ENCODE peak calls at places on chromosomes 7 and 10, in seven cellular contexts. B, C, H, E, L, W and U are unnamed samples.

GRCh38 chr7:137987011-137987334 is 14.9 kb downstream of the CREB3L2 start:
- DNase-seq in B (no peak), C (no peak), H (no peak), E (no peak), L (no peak), W (no peak), U (no peak)

GRCh38 chr7:15571303-15571878 is 9.6 kb upstream of the AGMO start:
- DNase-seq in B (no peak), C (no peak), H (no peak), E (peak), L (no peak), W (no peak), U (peak)

GRCh38 chr10:129774082-129774735 is 189.9 kb downstream of the EBF3 start:
- DNase-seq in B (no peak), C (no peak), H (no peak), E (no peak), L (no peak), W (peak), U (no peak)

GRCh38 chr10:31650010-31650409 is 278.6 kb downstream of the ARHGAP12 start:
- DNase-seq in B (no peak), C (no peak), H (peak), E (peak), L (no peak), W (peak), U (peak)

GRCh38 chr7:142812437-142813215 is 41.9 kb downstream of the PRSS2 start:
- DNase-seq in B (peak), C (peak), H (no peak), E (no peak), L (no peak), W (no peak), U (no peak)

GRCh38 chr10:77431209-77431611 is 206.4 kb downstream of the KCNMA1 start:
- DNase-seq in B (peak), C (no peak), H (no peak), E (no peak), L (no peak), W (no peak), U (no peak)

GRCh38 chr7:34845666-34846361 is 187.8 kb downstream of the NPSR1 start:
- DNase-seq in B (peak), C (no peak), H (no peak), E (peak), L (no peak), W (no peak), U (no peak)

GRCh38 chr10:22986771-22987542 is 59.1 kb downstream of the ARMC3 start:
- DNase-seq in B (no peak), C (no peak), H (no peak), E (peak), L (no peak), W (no peak), U (no peak)

GRCh38 chr10:36421999-36422398 is 703.4 kb upstream of the ANKRD30A start:
- DNase-seq in B (peak), C (no peak), H (no peak), E (no peak), L (no peak), W (no peak), U (no peak)

GRCh38 chr7:30556854-30557644 is 37.6 kb upstream of the GARS1 start:
- DNase-seq in B (peak), C (no peak), H (no peak), E (peak), L (no peak), W (no peak), U (no peak)

GRCh38 chr10:90398551-90398950 is 459.3 kb downstream of the HTR7 start:
- DNase-seq in B (no peak), C (no peak), H (no peak), E (peak), L (no peak), W (no peak), U (no peak)

GRCh38 chr7:34087892-34088891 is 182.9 kb downstream of the BMPER start:
- DNase-seq in B (peak), C (no peak), H (peak), E (peak), L (no peak), W (peak), U (no peak)

GRCh38 chr10:91034494-91035157 is 113.7 kb upstream of the ANKRD1 start:
- DNase-seq in B (peak), C (no peak), H (peak), E (peak), L (no peak), W (peak), U (peak)

GRCh38 chr10:16965740-16966447 is 148.7 kb upstream of the RSU1 start:
- DNase-seq in B (peak), C (no peak), H (no peak), E (peak), L (no peak), W (peak), U (peak)

GRCh38 chr7:137135654-137136350 is 207.7 kb downstream of the PTN start:
- DNase-seq in B (no peak), C (no peak), H (no peak), E (peak), L (no peak), W (no peak), U (no peak)

GRCh38 chr7:493661-494251 is 25.9 kb downstream of the PDGFA start:
- DNase-seq in B (no peak), C (no peak), H (peak), E (no peak), L (no peak), W (peak), U (no peak)

GRCh38 chr7:31488562-31489203 is 25.2 kb upstream of the ITPRID1 start:
- DNase-seq in B (peak), C (no peak), H (peak), E (peak), L (no peak), W (peak), U (no peak)

GRCh38 chr10:123157210-123157609 is 3.0 kb downstream of the BUB3 start:
- DNase-seq in B (no peak), C (no peak), H (no peak), E (no peak), L (no peak), W (no peak), U (no peak)

GRCh38 chr10:19713800-19714525 is 102.3 kb upstream of the PLXDC2 start:
- DNase-seq in B (peak), C (no peak), H (no peak), E (no peak), L (no peak), W (no peak), U (no peak)

GRCh38 chr7:145691377-145691914 is 425.2 kb upstream of the CNTNAP2 start:
- DNase-seq in B (no peak), C (no peak), H (no peak), E (no peak), L (no peak), W (no peak), U (no peak)

GRCh38 chr7:98662289-98662688 is 45.2 kb downstream of the NPTX2 start:
- DNase-seq in B (no peak), C (no peak), H (no peak), E (no peak), L (no peak), W (no peak), U (no peak)

GRCh38 chr7:106731207-106731606 is 70.2 kb upstream of the CCDC71L start:
- DNase-seq in B (no peak), C (no peak), H (no peak), E (no peak), L (no peak), W (no peak), U (no peak)

GRCh38 chr10:31034041-31034918 is 2.6 kb upstream of the ZNF438 start:
- DNase-seq in B (no peak), C (no peak), H (no peak), E (peak), L (no peak), W (no peak), U (peak)

GRCh38 chr10:121681171-121681752 is 83.0 kb upstream of the FGFR2 start:
- DNase-seq in B (peak), C (no peak), H (no peak), E (no peak), L (no peak), W (no peak), U (no peak)

GRCh38 chr10:121683366-121683765 is 85.1 kb upstream of the FGFR2 start:
- DNase-seq in B (no peak), C (no peak), H (no peak), E (no peak), L (no peak), W (no peak), U (no peak)

GRCh38 chr10:121678631-121679174 is 80.5 kb upstream of the FGFR2 start:
- DNase-seq in B (no peak), C (no peak), H (no peak), E (no peak), L (no peak), W (no peak), U (no peak)

GRCh38 chr10:121681982-121682687 is 83.9 kb upstream of the FGFR2 start:
- DNase-seq in B (no peak), C (no peak), H (no peak), E (peak), L (no peak), W (no peak), U (no peak)

DNA sequence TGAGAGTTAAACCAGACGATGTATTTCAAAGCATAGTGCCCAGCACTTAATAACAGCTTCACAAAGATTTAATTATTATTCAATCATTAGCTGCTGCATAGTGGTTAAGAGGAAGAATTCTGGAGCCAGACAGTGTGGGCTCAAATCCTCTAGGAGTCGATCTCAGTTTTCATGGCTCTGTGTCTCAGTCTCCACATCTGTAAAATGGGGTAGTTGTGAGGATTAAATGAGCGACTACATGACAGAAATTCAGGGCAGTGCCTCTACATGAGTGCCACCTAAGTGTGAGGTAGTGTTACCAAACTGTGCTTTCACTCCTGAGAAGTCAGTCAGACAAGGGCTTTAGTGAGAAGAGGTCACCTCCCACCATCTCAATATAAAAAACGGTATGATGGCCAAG is 81.7 kb upstream of the FGFR2 start:
- DNase-seq in B (no peak), C (no peak), H (no peak), E (no peak), L (no peak), W (no peak), U (no peak)
- H3K4me3 ChIP-seq in B (no peak), C (no peak), H (no peak), E (no peak), L (no peak), W (no peak), U (no peak)

DNA sequence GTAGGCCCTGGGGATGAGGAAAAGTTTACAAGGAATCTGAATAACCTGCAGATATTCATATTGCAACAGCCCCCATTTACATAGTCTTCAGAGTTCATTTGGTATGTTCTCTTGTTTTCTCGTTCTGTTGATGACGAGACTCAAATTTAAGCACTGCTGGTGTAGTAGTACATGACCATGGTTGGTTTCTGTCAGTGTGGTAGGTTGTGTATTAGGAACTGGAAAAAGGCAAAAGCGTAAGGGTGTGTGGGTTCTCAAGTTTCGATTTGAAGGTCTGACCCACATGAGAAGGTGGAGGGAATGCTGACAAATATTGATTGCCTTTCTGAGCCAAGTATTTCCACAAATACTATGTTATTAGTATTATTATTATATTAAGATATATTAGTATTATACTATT is 151.7 kb downstream of the AUTS2 start:
- DNase-seq in B (no peak), C (no peak), H (no peak), E (no peak), L (no peak), W (no peak), U (no peak)
- H3K4me3 ChIP-seq in B (no peak), C (no peak), H (no peak), E (no peak), L (no peak), W (no peak), U (no peak)

GRCh38 chr10:131188494-131188893 is 123.0 kb downstream of the TCERG1L start:
- DNase-seq in B (no peak), C (no peak), H (no peak), E (no peak), L (no peak), W (no peak), U (no peak)

GRCh38 chr10:131186547-131187253 is 124.8 kb downstream of the TCERG1L start:
- DNase-seq in B (no peak), C (no peak), H (no peak), E (no peak), L (no peak), W (no peak), U (no peak)

GRCh38 chr10:131187274-131187673 is 124.2 kb downstream of the TCERG1L start:
- DNase-seq in B (no peak), C (no peak), H (no peak), E (no peak), L (no peak), W (no peak), U (no peak)

GRCh38 chr10:131184503-131184902 is 127.0 kb downstream of the TCERG1L start:
- DNase-seq in B (no peak), C (no peak), H (no peak), E (no peak), L (no peak), W (no peak), U (no peak)

DNA sequence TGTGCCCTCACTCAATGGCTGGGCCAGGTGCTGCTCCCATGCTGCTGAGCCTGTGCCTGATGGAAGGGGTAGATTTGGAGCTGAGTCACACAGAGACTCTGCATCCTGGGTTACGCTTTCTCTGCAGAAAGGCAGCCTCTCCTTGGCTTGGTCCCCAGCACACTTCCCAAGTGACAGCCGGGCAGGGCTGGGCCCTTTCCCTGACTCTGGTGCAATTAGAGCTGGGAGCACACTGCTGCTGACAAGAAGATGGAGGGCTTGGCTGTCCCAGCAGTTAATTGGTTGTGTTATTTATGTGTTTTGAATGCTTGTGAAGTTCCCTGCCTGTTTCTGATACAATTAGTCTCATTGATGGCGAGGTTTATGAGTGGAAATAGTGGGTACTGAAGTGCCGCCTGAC is 123.6 kb downstream of the TCERG1L start:
- DNase-seq in B (no peak), C (no peak), H (no peak), E (no peak), L (no peak), W (no peak), U (no peak)
- H3K4me3 ChIP-seq in B (no peak), C (no peak), H (no peak), E (no peak), L (no peak), W (no peak), U (no peak)

GRCh38 chr10:32960022-32960421 is 2.0 kb upstream of the ITGB1 start:
- DNase-seq in B (no peak), C (no peak), H (no peak), E (no peak), L (no peak), W (no peak), U (no peak)
- H3K4me3 ChIP-seq in B (no peak), C (peak), H (peak), E (peak), L (peak), W (no peak), U (peak)

GRCh38 chr10:133160813-133161471 is 923 bp downstream of the KNDC1 start:
- DNase-seq in B (no peak), C (no peak), H (no peak), E (no peak), L (no peak), W (no peak), U (no peak)
- H3K4me3 ChIP-seq in B (no peak), C (peak), H (peak), E (no peak), L (peak), W (no peak), U (peak)

GRCh38 chr7:159112136-159113011 is 32.3 kb downstream of the VIPR2 start:
- DNase-seq in B (no peak), C (no peak), H (no peak), E (no peak), L (no peak), W (no peak), U (no peak)
- H3K4me3 ChIP-seq in B (no peak), C (no peak), H (no peak), E (no peak), L (no peak), W (no peak), U (no peak)